ENCODE peak calls at places on chromosome 2, in four cellular contexts. C is tibial nerve, A is Panc1, Y is Peyer's patch. V is an unnamed sample.

GRCh38 chr2:175690113-175690716 is 311.9 kb downstream of the LNPK start:
- DNase-seq in C (no peak), A (peak), Y (no peak), V (no peak)

GRCh38 chr2:70616168-70616694 is 62.6 kb upstream of the TGFA start:
- DNase-seq in C (no peak), A (no peak), Y (no peak), V (no peak)

GRCh38 chr2:134185639-134186038 is 68.2 kb upstream of the MGAT5 start:
- DNase-seq in C (no peak), A (no peak), Y (no peak), V (no peak)

GRCh38 chr2:71070294-71071025 is 2.0 kb downstream of the NAGK start:
- DNase-seq in C (no peak), A (no peak), Y (peak), V (no peak)

GRCh38 chr2:190318931-190319556 is 582 bp downstream of the HIBCH start:
- DNase-seq in C (no peak), A (no peak), Y (peak), V (no peak)

GRCh38 chr2:58984731-58985130 is 743.6 kb upstream of the FANCL start:
- DNase-seq in C (no peak), A (no peak), Y (no peak), V (no peak)

GRCh38 chr2:20052229-20052871 is 922 bp upstream of the LAPTM4A start:
- DNase-seq in C (no peak), A (peak), Y (no peak), V (no peak)

GRCh38 chr2:233418761-233419625 is 64.7 kb downstream of the DGKD start:
- DNase-seq in C (no peak), A (no peak), Y (peak), V (peak)

GRCh38 chr2:149315461-149315860 is 14.9 kb upstream of the LYPD6 start:
- DNase-seq in C (no peak), A (no peak), Y (no peak), V (no peak)

GRCh38 chr2:115277366-115277765 is 834.9 kb downstream of the DPP10 start:
- DNase-seq in C (no peak), A (no peak), Y (no peak), V (no peak)

GRCh38 chr2:144331652-144332355 is 188.1 kb downstream of the ZEB2 start:
- DNase-seq in C (peak), A (no peak), Y (peak), V (no peak)

GRCh38 chr2:180240774-180241173 is 233.7 kb upstream of the CWC22 start:
- DNase-seq in C (no peak), A (peak), Y (no peak), V (no peak)

GRCh38 chr2:181143790-181144300 is 163.4 kb downstream of the UBE2E3 start:
- DNase-seq in C (no peak), A (no peak), Y (no peak), V (no peak)

GRCh38 chr2:240394549-240394948 is 40.9 kb upstream of the GPC1 start:
- DNase-seq in C (no peak), A (no peak), Y (no peak), V (no peak)

GRCh38 chr2:232292395-232293154 is 86.0 kb upstream of the ALPP start:
- DNase-seq in C (peak), A (no peak), Y (peak), V (peak)

GRCh38 chr2:231708773-231709635 is 679 bp downstream of the PTMA start:
- DNase-seq in C (no peak), A (no peak), Y (peak), V (peak)

GRCh38 chr2:37827911-37828411 is 97.1 kb upstream of the RMDN2 start:
- DNase-seq in C (no peak), A (no peak), Y (no peak), V (no peak)

GRCh38 chr2:201126308-201127127 is 10.6 kb downstream of the CFLAR start:
- DNase-seq in C (no peak), A (no peak), Y (no peak), V (no peak)

GRCh38 chr2:85589982-85590791 is 5.4 kb upstream of the RNF181 start:
- DNase-seq in C (no peak), A (no peak), Y (no peak), V (no peak)

GRCh38 chr2:40369619-40370397 is 82.1 kb downstream of the SLC8A1 start:
- DNase-seq in C (no peak), A (no peak), Y (no peak), V (no peak)

GRCh38 chr2:10497797-10498251 is 49.7 kb upstream of the ODC1 start:
- DNase-seq in C (no peak), A (no peak), Y (peak), V (peak)

GRCh38 chr2:29524652-29525051 is 396.7 kb downstream of the ALK start:
- DNase-seq in C (no peak), A (no peak), Y (no peak), V (no peak)

GRCh38 chr2:231604101-231604684 is 11.5 kb downstream of the TEX44 start:
- DNase-seq in C (peak), A (no peak), Y (peak), V (peak)

GRCh38 chr2:140401056-140401455 is 1620.9 kb upstream of the NXPH2 start:
- DNase-seq in C (no peak), A (no peak), Y (no peak), V (no peak)

GRCh38 chr2:99593692-99594427 is 104.0 kb upstream of the REV1 start:
- DNase-seq in C (no peak), A (no peak), Y (no peak), V (no peak)

GRCh38 chr2:172968061-172968469 is 107.6 kb upstream of the MAP3K20 start:
- DNase-seq in C (peak), A (no peak), Y (peak), V (no peak)

GRCh38 chr2:45696708-45697107 is 45.2 kb downstream of the PRKCE start:
- DNase-seq in C (no peak), A (no peak), Y (no peak), V (no peak)

GRCh38 chr2:45698538-45698937 is 47.1 kb downstream of the PRKCE start:
- DNase-seq in C (no peak), A (no peak), Y (no peak), V (no peak)

GRCh38 chr2:45697190-45697589 is 45.7 kb downstream of the PRKCE start:
- DNase-seq in C (no peak), A (no peak), Y (no peak), V (no peak)

GRCh38 chr2:45699032-45699658 is 47.7 kb downstream of the PRKCE start:
- DNase-seq in C (no peak), A (peak), Y (no peak), V (no peak)

GRCh38 chr2:45700407-45701013 is 49.0 kb downstream of the PRKCE start:
- DNase-seq in C (no peak), A (no peak), Y (no peak), V (no peak)
- H3K27ac ChIP-seq in C (no peak), A (no peak), Y (no peak), V (no peak)

DNA sequence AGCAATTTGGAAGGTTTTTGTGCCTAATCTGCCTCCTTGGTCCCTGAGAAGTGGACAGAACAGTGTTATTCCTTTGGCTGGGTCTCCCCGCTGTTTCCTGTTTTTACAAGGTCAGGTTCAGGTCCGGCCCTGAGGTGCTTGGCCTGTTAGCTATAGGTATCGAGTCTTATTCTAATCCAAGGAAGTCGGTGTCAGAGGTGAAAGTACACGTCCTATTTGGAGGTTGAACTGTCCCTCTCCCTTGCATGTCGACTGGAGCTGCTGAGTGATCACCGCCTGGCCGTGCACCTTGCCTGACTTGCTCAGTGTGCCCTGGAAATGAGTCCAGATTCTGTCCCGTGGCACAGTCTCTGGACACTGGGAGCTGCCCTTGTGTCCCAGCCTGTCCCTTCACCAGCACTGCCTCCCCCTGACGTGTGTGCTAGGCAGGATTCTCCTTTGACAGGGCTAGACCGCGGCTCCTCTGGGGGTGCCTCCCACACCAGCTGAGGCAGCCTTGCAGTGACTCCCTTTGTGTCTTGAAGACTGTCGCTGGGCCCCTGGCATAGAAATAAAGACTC is 65.7 kb upstream of the RBM44 start:
- DNase-seq in C (no peak), A (no peak), Y (no peak), V (no peak)
- H3K4me3 ChIP-seq in C (no peak), A (peak), Y (no peak), V (no peak)

DNA sequence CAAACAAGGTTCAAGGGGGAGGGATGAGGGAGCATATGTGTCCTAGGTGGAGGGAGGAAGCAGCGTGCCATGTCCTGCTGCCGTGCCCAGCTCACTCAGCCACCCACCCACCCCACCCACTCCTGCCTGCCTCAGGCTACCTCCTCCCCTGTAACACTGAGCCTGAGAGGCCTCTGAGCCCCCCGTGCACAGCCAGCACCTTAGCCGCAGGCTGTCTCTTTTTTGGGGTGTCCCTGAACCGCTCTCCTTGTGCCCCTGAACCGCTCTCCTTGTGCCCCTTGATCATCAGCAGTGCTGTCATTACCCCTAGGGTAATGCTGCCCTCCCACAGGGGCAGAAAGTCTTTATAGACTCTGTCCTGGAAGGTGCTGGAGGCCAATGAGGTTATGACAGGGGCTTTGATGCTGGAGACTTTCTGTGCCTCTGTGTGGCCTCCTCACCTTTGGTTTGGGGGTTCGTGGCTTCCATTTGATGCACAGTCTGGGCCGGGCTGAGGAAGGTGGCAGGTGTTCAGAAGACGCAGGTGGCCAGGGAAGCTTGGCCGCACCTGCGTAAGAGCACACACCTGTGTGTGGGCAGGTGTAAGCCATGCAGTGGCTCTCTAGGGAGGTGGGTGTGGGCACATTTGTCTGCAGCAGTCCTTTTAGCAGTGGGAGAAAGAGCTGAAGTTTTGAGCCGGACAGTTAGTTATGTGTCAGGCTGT is 140.0 kb downstream of the SEPTIN10 start:
- DNase-seq in C (no peak), A (no peak), Y (no peak), V (no peak)
- H3K27ac ChIP-seq in C (no peak), A (no peak), Y (no peak), V (no peak)

GRCh38 chr2:203534486-203535077 is 519 bp downstream of the RAPH1 start:
- DNase-seq in C (no peak), A (no peak), Y (no peak), V (peak)

GRCh38 chr2:203532957-203533695 is 2.0 kb downstream of the RAPH1 start:
- DNase-seq in C (no peak), A (no peak), Y (no peak), V (no peak)

GRCh38 chr2:203535784-203536590 is 886 bp upstream of the RAPH1 start:
- DNase-seq in C (no peak), A (no peak), Y (no peak), V (no peak)

GRCh38 chr2:203535078-203535783 is at the start of gene RAPH1:
- DNase-seq in C (peak), A (peak), Y (peak), V (peak)

DNA sequence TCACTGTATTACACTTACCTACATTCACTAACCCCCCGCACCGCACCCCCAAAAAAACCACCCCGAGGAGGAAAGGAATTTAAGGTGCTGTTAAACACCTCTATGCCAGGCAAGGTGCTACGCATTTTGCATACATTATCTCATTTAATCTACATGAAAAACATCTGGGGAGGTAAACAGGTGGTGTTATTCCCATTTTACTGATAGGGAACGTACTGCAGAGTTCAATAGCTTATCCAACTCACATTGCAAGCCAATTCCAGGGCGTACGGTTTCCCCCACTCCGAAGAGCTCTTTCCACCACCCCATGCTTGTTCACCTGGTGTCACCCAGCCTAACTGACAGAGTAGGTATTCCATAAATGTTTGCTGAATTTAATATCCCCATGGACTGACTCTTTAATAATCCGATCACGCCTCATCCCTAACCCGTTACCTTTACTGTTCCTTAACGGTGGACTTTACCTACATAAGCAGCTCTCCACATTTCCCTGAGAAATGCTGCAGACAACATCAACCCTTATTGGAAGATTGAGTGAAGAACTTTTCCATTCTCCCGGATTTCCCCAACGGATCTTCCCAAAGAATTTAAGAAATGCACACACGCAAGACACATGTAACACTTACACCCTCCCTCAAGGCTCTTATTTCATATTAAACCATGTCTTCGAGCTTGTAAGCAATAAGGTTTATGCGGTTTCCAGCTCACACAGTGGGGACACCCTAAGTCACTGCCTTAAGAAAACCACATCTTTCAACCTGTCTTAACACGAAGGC is 1.2 kb downstream of the RAPH1 start:
- DNase-seq in C (no peak), A (peak), Y (no peak), V (peak)
- H3K4me3 ChIP-seq in C (peak), A (peak), Y (peak), V (peak)

V was measured in CD8-positive, alpha-beta memory T cell.